ENCODE peak calls at places on chromosomes 5 and 9, in eight cellular contexts. V is neural progenitor cell, K is GM23338, D is OCI-LY7, U is PC-3, B is SK-N-SH, T is hepatocyte, F is MM.1S. H is an unnamed sample. For H3K79me2, the result is how much of the 10 kb centered on the place peaks cover.

GRCh38 chr9:130963916-130964315 is 24.9 kb upstream of the FIBCD1 start:
- DNase-seq in K (no peak), T (no peak), U (no peak), F (no peak), V (no peak), B (no peak), D (no peak), H (peak)

GRCh38 chr5:126101901-126102300 is 321.3 kb upstream of the GRAMD2B start:
- DNase-seq in T (no peak), V (no peak), K (no peak), D (no peak), B (no peak), U (no peak), F (no peak), H (no peak)

GRCh38 chr9:127742435-127743088 is 7.5 kb upstream of the TOR2A start:
- DNase-seq in B (peak), U (no peak), K (peak), F (no peak), T (peak), D (no peak), V (peak), H (peak)

GRCh38 chr5:120532835-120533234 is 68.7 kb downstream of the PRR16 start:
- DNase-seq in D (no peak), U (no peak), K (peak), V (peak), F (no peak), T (no peak), B (peak), H (no peak)

GRCh38 chr5:85049020-85049419 is 664.3 kb upstream of the EDIL3 start:
- DNase-seq in U (peak), F (peak), V (peak), D (no peak), T (peak), K (peak), B (no peak), H (no peak)

GRCh38 chr5:113663879-113664278 is 150.4 kb downstream of the YTHDC2 start:
- DNase-seq in K (peak), U (peak), T (peak), V (peak), F (peak), B (peak), D (peak), H (peak)

GRCh38 chr9:14107977-14108376 is 206.0 kb downstream of the NFIB start:
- DNase-seq in V (no peak), K (peak), D (no peak), B (no peak), U (no peak), T (peak), F (no peak), H (no peak)

GRCh38 chr9:15433661-15434060 is 11.0 kb downstream of the SNAPC3 start:
- DNase-seq in D (no peak), V (no peak), F (peak), U (no peak), T (no peak), K (no peak), B (no peak), H (no peak)

GRCh38 chr9:33455952-33456351 is 8.6 kb upstream of the AQP3 start:
- DNase-seq in B (no peak), V (no peak), U (no peak), D (no peak), K (no peak), T (no peak), F (peak), H (no peak)

GRCh38 chr5:155850411-155850810 is 476.6 kb upstream of the SGCD start:
- DNase-seq in B (no peak), D (no peak), V (no peak), U (no peak), F (no peak), K (no peak), T (no peak), H (no peak)

GRCh38 chr5:11563822-11564221 is 340.4 kb downstream of the CTNND2 start:
- DNase-seq in F (no peak), D (no peak), V (no peak), K (no peak), U (no peak), B (no peak), T (no peak), H (no peak)

GRCh38 chr5:52498607-52499006 is 289.1 kb upstream of the ITGA1 start:
- DNase-seq in K (no peak), D (no peak), F (peak), B (no peak), T (no peak), U (no peak), V (no peak), H (no peak)

GRCh38 chr5:68285857-68286611 is 70.5 kb downstream of the PIK3R1 start:
- DNase-seq in F (peak), V (peak), K (peak), D (peak), B (peak), U (peak), T (peak), H (peak)

GRCh38 chr5:66742083-66742895 is 146.1 kb downstream of the MAST4 start:
- DNase-seq in U (no peak), F (no peak), K (peak), V (peak), D (peak), B (peak), T (no peak), H (no peak)

GRCh38 chr9:114220129-114220541 is 64.8 kb downstream of the COL27A1 start:
- DNase-seq in V (no peak), U (no peak), T (no peak), K (no peak), D (no peak), F (no peak), B (peak), H (no peak)

GRCh38 chr5:178301641-178302040 is 69.0 kb upstream of the PHYKPL start:
- DNase-seq in V (no peak), K (no peak), U (no peak), F (no peak), B (no peak), D (no peak), T (no peak), H (no peak)

GRCh38 chr9:124685217-124685616 is 85.9 kb downstream of the NR6A1 start:
- DNase-seq in V (no peak), K (no peak), D (no peak), F (no peak), T (no peak), B (no peak), U (no peak), H (no peak)

GRCh38 chr5:6634327-6634713 is 1.1 kb downstream of the SRD5A1 start:
- DNase-seq in U (peak), K (peak), T (no peak), D (peak), F (no peak), V (peak), B (peak), H (peak)

GRCh38 chr5:143142596-143143435 is 260.7 kb downstream of the NR3C1 start:
- DNase-seq in T (peak), K (no peak), F (no peak), V (no peak), B (no peak), U (no peak), D (no peak), H (peak)

GRCh38 chr9:88530051-88530450 is 4.9 kb upstream of the NXNL2 start:
- DNase-seq in K (no peak), T (no peak), F (no peak), V (no peak), U (peak), D (no peak), B (no peak), H (peak)

GRCh38 chr9:134643306-134643705 is 1.7 kb downstream of the COL5A1 start:
- DNase-seq in D (no peak), K (no peak), B (peak), T (no peak), U (peak), F (no peak), V (peak), H (peak)

GRCh38 chr5:93162201-93162654 is 418.8 kb downstream of the NR2F1-AS1 start:
- DNase-seq in K (no peak), D (no peak), U (peak), T (no peak), V (peak), B (no peak), F (no peak), H (peak)

GRCh38 chr9:137666505-137666809 is 47.7 kb downstream of the EHMT1 start:
- DNase-seq in D (no peak), F (no peak), B (peak), U (no peak), T (no peak), K (no peak), V (no peak), H (no peak)

GRCh38 chr9:128683340-128684064 is 5.5 kb upstream of the SET start:
- DNase-seq in B (no peak), U (peak), K (peak), V (peak), D (peak), T (peak), F (peak), H (peak)

GRCh38 chr5:169350759-169351240 is 49.9 kb upstream of the SLIT3 start:
- DNase-seq in B (peak), U (peak), T (peak), K (no peak), D (no peak), V (no peak), F (no peak), H (peak)

GRCh38 chr9:136823136-136824046 is 15.6 kb downstream of the RABL6 start:
- DNase-seq in F (no peak), U (no peak), K (no peak), B (no peak), V (no peak), T (no peak), D (no peak), H (no peak)

GRCh38 chr9:128727626-128728248 is 3.8 kb upstream of the ZDHHC12 start:
- DNase-seq in B (no peak), K (no peak), V (no peak), F (no peak), U (no peak), T (no peak), D (peak), H (no peak)

GRCh38 chr5:135031146-135031812 is 2.7 kb downstream of the PITX1 start:
- DNase-seq in B (peak), K (peak), T (no peak), V (peak), U (no peak), F (peak), D (no peak), H (no peak)

GRCh38 chr5:26625099-26625498 is 413.3 kb downstream of the CDH9 start:
- DNase-seq in T (no peak), F (no peak), V (no peak), U (no peak), D (no peak), B (no peak), K (no peak), H (no peak)

GRCh38 chr5:169923988-169924387 is 56.3 kb downstream of the INSYN2B start:
- DNase-seq in F (no peak), B (no peak), U (no peak), D (no peak), T (no peak), V (no peak), K (no peak), H (no peak)

GRCh38 chr5:37375091-37375490 is 4.0 kb upstream of the WDR70 start:
- DNase-seq in K (no peak), U (no peak), T (no peak), F (no peak), V (no peak), B (no peak), D (no peak), H (no peak)

GRCh38 chr9:137138058-137138697 is 776 bp upstream of the GRIN1 start:
- DNase-seq in T (no peak), K (peak), D (peak), F (no peak), U (no peak), B (peak), V (peak), H (no peak)

GRCh38 chr5:135239461-135240282 is 159.4 kb downstream of the MACROH2A1 start:
- DNase-seq in B (no peak), F (no peak), U (no peak), D (no peak), K (no peak), T (no peak), V (no peak), H (no peak)

GRCh38 chr5:31781772-31782171 is 142.8 kb downstream of the PDZD2 start:
- DNase-seq in B (no peak), D (no peak), V (no peak), T (no peak), K (no peak), U (peak), F (no peak), H (no peak)

GRCh38 chr5:21140987-21141386 is 1153.0 kb upstream of the CDH18 start:
- DNase-seq in T (no peak), D (no peak), K (no peak), U (no peak), V (no peak), B (no peak), F (no peak), H (no peak)

GRCh38 chr9:122767821-122768220 is 20.9 kb upstream of the OR5C1 start:
- DNase-seq in K (no peak), U (no peak), B (no peak), D (no peak), V (no peak), T (no peak), F (no peak), H (no peak)

GRCh38 chr9:93239526-93239925 is 55.6 kb downstream of the WNK2 start:
- DNase-seq in K (no peak), D (no peak), B (no peak), U (no peak), T (no peak), F (no peak), V (no peak), H (no peak)
- H3K79me2 ChIP-seq in K (under half), D (under half), B (under half), U (under half), T (under half), F (under half), V (under half), H (under half)

GRCh38 chr5:168328804-168329203 is 37.4 kb downstream of the WWC1 start:
- DNase-seq in V (peak), U (peak), B (no peak), F (peak), K (peak), D (peak), T (peak), H (no peak)
- TF ChIP-seq EZH2phosphoT487 in V (no peak), U (no peak), B (no peak), F (no peak), K (no peak), D (no peak), T (no peak), H (no peak)

GRCh38 chr9:37269221-37269620 is 148.8 kb downstream of the ZCCHC7 start:
- DNase-seq in V (no peak), D (no peak), U (no peak), B (no peak), T (no peak), F (no peak), K (no peak), H (no peak)

GRCh38 chr9:37271679-37272078 is 150.8 kb upstream of the GRHPR start:
- DNase-seq in U (no peak), T (no peak), D (no peak), K (no peak), F (no peak), B (no peak), V (no peak), H (no peak)

GRCh38 chr9:37273595-37273994 is 148.9 kb upstream of the GRHPR start:
- DNase-seq in V (no peak), F (no peak), K (no peak), T (no peak), D (no peak), U (no peak), B (no peak), H (no peak)
- H3K79me2 ChIP-seq in V (under half), F (under half), K (under half), T (under half), D (half or more), U (under half), B (under half), H (under half)

DNA sequence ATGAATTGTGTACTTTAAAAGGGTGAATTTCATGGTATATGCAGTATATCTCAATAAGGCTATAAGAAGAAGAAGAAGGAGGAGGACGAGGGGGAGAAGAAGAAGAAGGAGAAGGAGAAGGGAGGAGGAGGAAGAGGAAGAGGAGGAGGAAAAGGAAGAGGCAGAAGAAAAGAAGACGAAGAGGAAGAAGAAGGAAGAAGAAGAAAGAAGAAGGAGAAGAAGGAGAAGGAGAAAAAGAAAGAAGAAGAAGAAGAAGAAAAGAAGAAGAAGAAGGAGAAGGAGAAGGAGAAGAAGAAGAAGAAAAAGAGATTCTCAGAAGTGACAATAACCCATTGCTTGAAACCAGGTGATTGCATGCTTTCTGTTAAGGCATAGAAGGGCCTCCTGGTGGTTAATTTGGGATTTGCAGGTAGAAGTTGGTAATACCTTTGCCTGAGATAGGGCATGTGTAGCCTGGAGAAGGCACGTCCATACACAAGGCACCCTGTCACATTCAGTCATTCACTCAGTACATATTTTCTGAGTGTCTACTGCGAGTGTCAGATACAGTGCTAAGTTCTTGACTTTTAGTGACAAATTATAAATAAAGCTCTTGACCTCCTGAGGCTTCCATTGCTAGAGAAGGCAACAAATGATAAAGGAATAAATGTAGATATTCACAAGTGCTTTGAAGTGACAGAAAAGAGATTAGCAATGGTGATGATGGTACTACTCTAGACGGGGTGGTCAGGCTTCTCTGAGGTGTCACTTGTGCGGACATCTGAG is 231.3 kb downstream of the NPR3 start:
- DNase-seq in F (peak), V (peak), D (peak), U (peak), B (peak), K (peak), T (peak), H (no peak)
- TF ChIP-seq EZH2phosphoT487 in F (no peak), V (no peak), D (no peak), U (no peak), B (no peak), K (no peak), T (no peak), H (no peak)

GRCh38 chr5:176362098-176362442 is 506 bp upstream of the KIAA1191 start:
- DNase-seq in U (no peak), T (no peak), K (no peak), D (peak), B (no peak), F (no peak), V (no peak), H (no peak)

GRCh38 chr5:176360894-176361436 is 599 bp downstream of the KIAA1191 start:
- DNase-seq in D (no peak), U (peak), F (peak), B (no peak), V (no peak), K (peak), T (peak), H (peak)

GRCh38 chr5:176359658-176360057 is 1.9 kb downstream of the KIAA1191 start:
- DNase-seq in V (no peak), U (peak), K (no peak), D (no peak), T (no peak), B (no peak), F (no peak), H (peak)

GRCh38 chr5:176364765-176365662 is at the start of gene ARL10:
- DNase-seq in T (peak), U (no peak), V (peak), F (no peak), K (peak), D (no peak), B (peak), H (peak)

GRCh38 chr5:176361437-176362097 is at the start of gene KIAA1191:
- DNase-seq in U (peak), D (peak), T (peak), K (peak), V (peak), F (peak), B (peak), H (peak)
- H3K79me2 ChIP-seq in U (under half), D (under half), T (under half), K (under half), V (under half), F (under half), B (half or more), H (half or more)

GRCh38 chr5:443239-444151 is 519 bp downstream of the EXOC3 start:
- DNase-seq in F (peak), B (no peak), V (no peak), U (no peak), T (no peak), K (no peak), D (peak), H (no peak)
- TF ChIP-seq EZH2phosphoT487 in F (no peak), B (no peak), V (no peak), U (no peak), T (no peak), K (no peak), D (no peak), H (no peak)

GRCh38 chr5:140420226-140420570 is 18.6 kb downstream of the ANKHD1 start:
- DNase-seq in F (no peak), V (no peak), T (no peak), D (no peak), U (no peak), K (no peak), B (no peak), H (no peak)
- H3K79me2 ChIP-seq in F (half or more), V (half or more), T (half or more), D (half or more), U (half or more), K (half or more), B (half or more), H (half or more)

DNA sequence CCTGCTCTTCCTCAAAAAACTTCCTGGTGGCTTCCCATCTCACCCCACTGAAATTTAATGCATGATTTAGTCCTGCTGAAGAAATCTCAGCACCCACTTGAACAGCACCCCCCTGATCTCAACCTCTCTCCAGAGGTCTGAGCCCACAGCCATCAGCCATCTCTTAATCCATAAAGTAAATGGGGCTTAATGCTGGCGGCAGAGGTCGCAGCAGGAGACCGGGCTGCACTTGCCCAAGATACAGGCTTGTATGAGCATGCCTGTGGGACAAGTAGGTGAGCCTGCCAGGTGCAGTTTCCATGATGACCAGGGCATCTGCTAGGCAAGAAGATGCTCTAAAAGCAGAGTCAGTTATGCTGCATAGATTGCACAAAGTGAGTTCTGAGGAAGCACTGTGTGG is 52.4 kb upstream of the CTXN3 start:
- DNase-seq in D (no peak), B (no peak), K (no peak), T (no peak), F (no peak), U (no peak), V (no peak), H (no peak)
- TF ChIP-seq EZH2phosphoT487 in D (no peak), B (no peak), K (no peak), T (no peak), F (no peak), U (no peak), V (no peak), H (no peak)

GRCh38 chr5:14218011-14218410 is 74.9 kb downstream of the TRIO start:
- DNase-seq in T (no peak), F (no peak), B (no peak), V (no peak), U (no peak), D (no peak), K (no peak), H (no peak)
- H3K79me2 ChIP-seq in T (half or more), F (half or more), B (half or more), V (half or more), U (half or more), D (half or more), K (half or more), H (half or more)